ENCODE peak calls at places on chromosomes 16 and 17, in nine cellular contexts. A is CD8-positive, alpha-beta T cell; G is HT1080; V is RCC 7860; H is T-helper 1 cell; C is stimulated activated CD8-positive, alpha-beta memory T cell treated with anti-CD3 and anti-CD28 coated beads, Interleukin-12 subunit alpha, Interleukin-12 subunit beta, amount 100 ng/mL, for 4 hours; L is HCT116; F is naive thymus-derived CD8-positive, alpha-beta T cell; D is sciatic nerve. I is an unnamed sample.

GRCh38 chr16:20741555-20742285 is at the start of gene THUMPD1:
- DNase-seq in A (peak; percentile 97), G (peak; percentile 90), V (peak; percentile 81), H (peak; percentile 94), C (peak; percentile 93), L (peak; percentile 92), F (peak; percentile 95), D (peak; percentile 97), I (peak; percentile 88)

GRCh38 chr16:49799172-49799571 is 56.7 kb downstream of the ZNF423 start:
- DNase-seq in A (no peak), G (no peak), V (no peak), H (no peak), C (no peak), L (no peak), F (no peak), D (no peak), I (no peak)

GRCh38 chr17:50953831-50954601 is 87.9 kb upstream of the TOB1 start:
- DNase-seq in A (no peak), G (no peak), V (no peak), H (no peak), C (no peak), L (no peak), F (no peak), D (no peak), I (no peak)

GRCh38 chr16:29826342-29826695 is 6.1 kb downstream of the MVP start:
- DNase-seq in A (no peak), G (no peak), V (no peak), H (no peak), C (no peak), L (no peak), F (no peak), D (no peak), I (no peak)

GRCh38 chr16:89510526-89510925 is 2.3 kb downstream of the SPG7 start:
- DNase-seq in A (no peak), G (no peak), V (no peak), H (no peak), C (no peak), L (no peak), F (no peak), D (no peak), I (no peak)

GRCh38 chr17:8120520-8121443 is 2.5 kb upstream of the ALOXE3 start:
- DNase-seq in A (peak; percentile 73), G (peak; percentile 83), V (peak; percentile 64), H (peak; percentile 56), C (peak; percentile 49), L (peak; percentile 88), F (peak; percentile 60), D (peak; percentile 76), I (no peak)

GRCh38 chr16:88013766-88014165 is 62.5 kb downstream of the BANP start:
- DNase-seq in A (no peak), G (no peak), V (no peak), H (no peak), C (no peak), L (no peak), F (no peak), D (peak; percentile 45), I (no peak)

GRCh38 chr16:87271256-87271655 is 45.9 kb downstream of the C16orf95 start:
- DNase-seq in A (no peak), G (no peak), V (no peak), H (no peak), C (no peak), L (no peak), F (no peak), D (no peak), I (no peak)

GRCh38 chr17:4170639-4171280 is 27.8 kb downstream of the CYB5D2 start:
- DNase-seq in A (no peak), G (no peak), V (no peak), H (no peak), C (no peak), L (no peak), F (no peak), D (no peak), I (no peak)

GRCh38 chr17:50905460-50905803 is 39.3 kb upstream of the TOB1 start:
- DNase-seq in A (no peak), G (no peak), V (no peak), H (no peak), C (no peak), L (no peak), F (no peak), D (no peak), I (no peak)

GRCh38 chr16:10362077-10362863 is 23.6 kb upstream of the ATF7IP2 start:
- DNase-seq in A (no peak), G (no peak), V (no peak), H (no peak), C (no peak), L (no peak), F (no peak), D (no peak), I (no peak)

GRCh38 chr17:28908640-28909098 is 5.8 kb upstream of the DHRS13 start:
- DNase-seq in A (no peak), G (peak; percentile 64), V (no peak), H (no peak), C (no peak), L (no peak), F (no peak), D (peak; percentile 71), I (no peak)

I was measured in substantia nigra.